ENCODE peak calls at places on chromosome 20, in four cellular contexts. A is SK-N-SH, N is A549, V is transverse colon. M is an unnamed sample.

GRCh38 chr20:48822879-48823385 is 4.9 kb downstream of the PREX1 start:
- DNase-seq in A (no peak), N (no peak), V (peak; percentile 24), M (no peak)

GRCh38 chr20:13839421-13840092 is 54.7 kb downstream of the NDUFAF5 start:
- DNase-seq in A (no peak), N (no peak), V (no peak), M (peak; percentile 79)

GRCh38 chr20:21378259-21378658 is 19.1 kb downstream of the NKX2-4 start:
- DNase-seq in A (no peak), N (no peak), V (no peak), M (no peak)

GRCh38 chr20:20010639-20011500 is 6.3 kb upstream of the NAA20 start:
- DNase-seq in A (no peak), N (peak; percentile 46), V (no peak), M (no peak)

GRCh38 chr20:50312682-50313187 is 122.1 kb downstream of the CEBPB start:
- DNase-seq in A (no peak), N (peak; percentile 86), V (peak; percentile 62), M (peak; percentile 95)

GRCh38 chr20:12575352-12576095 is 433.2 kb upstream of the SPTLC3 start:
- DNase-seq in A (no peak), N (no peak), V (peak; percentile 63), M (peak; percentile 95)

GRCh38 chr20:17969276-17969883 is 562 bp downstream of the MGME1 start:
- DNase-seq in A (peak; percentile 53), N (peak; percentile 59), V (peak; percentile 52), M (no peak)

GRCh38 chr20:57573893-57574292 is 13.0 kb downstream of the PCK1 start:
- DNase-seq in A (no peak), N (no peak), V (no peak), M (no peak)

GRCh38 chr20:11403711-11404110 is 514.0 kb upstream of the BTBD3 start:
- DNase-seq in A (no peak), N (no peak), V (no peak), M (no peak)

GRCh38 chr20:10763117-10763516 is 89.3 kb upstream of the JAG1 start:
- DNase-seq in A (no peak), N (no peak), V (no peak), M (no peak)

GRCh38 chr20:57688864-57689263 is 21.0 kb downstream of the PMEPA1 start:
- DNase-seq in A (no peak), N (no peak), V (no peak), M (no peak)

GRCh38 chr20:22341508-22341907 is 242.9 kb downstream of the FOXA2 start:
- DNase-seq in A (no peak), N (peak; percentile 64), V (no peak), M (no peak)

GRCh38 chr20:53899351-53900167 is 170.8 kb downstream of the BCAS1 start:
- DNase-seq in A (peak; percentile 38), N (peak; percentile 80), V (peak; percentile 68), M (no peak)

GRCh38 chr20:41003143-41003932 is 25.3 kb upstream of the TOP1 start:
- DNase-seq in A (no peak), N (peak; percentile 92), V (peak; percentile 77), M (no peak)

GRCh38 chr20:23425129-23425528 is 3.8 kb upstream of the NAPB start:
- DNase-seq in A (no peak), N (no peak), V (no peak), M (peak; percentile 24)

GRCh38 chr20:13058666-13059389 is 50.1 kb downstream of the SPTLC3 start:
- DNase-seq in A (no peak), N (no peak), V (no peak), M (no peak)

GRCh38 chr20:33175123-33175522 is 7.2 kb downstream of the BPIFA2 start:
- DNase-seq in A (no peak), N (no peak), V (no peak), M (no peak)

GRCh38 chr20:56430471-56430870 is 18.4 kb downstream of the CASS4 start:
- DNase-seq in A (no peak), N (no peak), V (no peak), M (no peak)

GRCh38 chr20:41185013-41185757 is 47.8 kb downstream of the PLCG1 start:
- DNase-seq in A (peak; percentile 52), N (no peak), V (no peak), M (peak; percentile 83)

GRCh38 chr20:61391812-61392520 is 139.9 kb downstream of the CDH4 start:
- DNase-seq in A (no peak), N (no peak), V (no peak), M (no peak)

GRCh38 chr20:4064118-4064962 is 49.0 kb upstream of the RNF24 start:
- DNase-seq in A (peak; percentile 68), N (peak; percentile 42), V (peak; percentile 87), M (peak; percentile 96)

GRCh38 chr20:14582855-14583254 is 245.4 kb upstream of the FLRT3 start:
- DNase-seq in A (no peak), N (peak; percentile 9), V (no peak), M (no peak)

GRCh38 chr20:37880726-37881591 is 22.0 kb upstream of the VSTM2L start:
- DNase-seq in A (peak; percentile 96), N (no peak), V (no peak), M (no peak)

DNA sequence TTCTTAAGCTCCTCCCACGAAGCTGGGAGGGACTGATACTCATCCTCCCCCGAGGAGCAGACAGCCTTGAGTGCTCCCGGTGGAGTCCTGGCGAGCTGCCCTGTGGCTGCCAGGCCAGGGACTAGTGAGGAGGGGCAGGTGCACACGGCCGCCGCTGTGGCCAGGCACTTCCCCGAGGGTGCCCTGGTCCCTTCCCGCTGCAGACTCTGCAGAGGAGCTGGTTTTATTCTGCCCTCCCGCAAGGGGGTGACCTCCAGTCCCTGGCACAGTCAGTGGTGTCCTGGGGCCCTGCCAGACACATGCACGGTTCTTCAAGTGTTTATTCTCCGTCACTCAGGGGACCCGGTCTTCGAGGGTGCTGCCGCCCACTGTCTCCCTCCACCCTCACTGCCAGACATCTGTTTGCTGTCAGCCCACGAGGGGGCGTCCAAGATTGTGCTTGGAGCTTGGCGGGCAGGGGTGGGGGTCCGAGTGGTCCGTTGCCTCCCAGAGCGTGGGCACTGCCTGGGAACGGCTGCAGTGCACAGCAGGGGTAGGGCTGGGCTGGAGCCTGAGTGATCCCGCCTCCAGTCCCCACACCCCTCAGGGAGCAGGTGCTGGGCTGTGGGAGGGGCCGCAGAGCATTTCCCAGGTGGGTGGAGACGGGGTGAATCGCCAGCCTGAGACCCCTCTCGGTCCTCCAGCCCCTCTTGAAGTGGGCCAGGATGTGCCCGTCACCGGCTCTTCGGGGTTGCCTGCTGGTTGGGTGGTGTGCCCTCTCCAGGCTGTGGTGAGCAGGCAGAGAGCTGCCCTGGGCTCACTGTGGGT is 3.1 kb upstream of the CABLES2 start:
- DNase-seq in A (peak; percentile 92), N (peak; percentile 51), V (peak; percentile 73), M (no peak)
- H3K4me1 ChIP-seq in A (peaks cover 44% of the 10 kb centered on the region), N (peaks cover 21% of the 10 kb centered on the region), V (peaks cover 79% of the 10 kb centered on the region), M (peaks cover 38% of the 10 kb centered on the region)

GRCh38 chr20:45049438-45049837 is 51.5 kb downstream of the KCNS1 start:
- DNase-seq in A (no peak), N (no peak), V (no peak), M (no peak)
- H3K27ac ChIP-seq in A (no peak overlapping the region), N (no peak overlapping the region), V (no peak overlapping the region), M (no peak overlapping the region)

DNA sequence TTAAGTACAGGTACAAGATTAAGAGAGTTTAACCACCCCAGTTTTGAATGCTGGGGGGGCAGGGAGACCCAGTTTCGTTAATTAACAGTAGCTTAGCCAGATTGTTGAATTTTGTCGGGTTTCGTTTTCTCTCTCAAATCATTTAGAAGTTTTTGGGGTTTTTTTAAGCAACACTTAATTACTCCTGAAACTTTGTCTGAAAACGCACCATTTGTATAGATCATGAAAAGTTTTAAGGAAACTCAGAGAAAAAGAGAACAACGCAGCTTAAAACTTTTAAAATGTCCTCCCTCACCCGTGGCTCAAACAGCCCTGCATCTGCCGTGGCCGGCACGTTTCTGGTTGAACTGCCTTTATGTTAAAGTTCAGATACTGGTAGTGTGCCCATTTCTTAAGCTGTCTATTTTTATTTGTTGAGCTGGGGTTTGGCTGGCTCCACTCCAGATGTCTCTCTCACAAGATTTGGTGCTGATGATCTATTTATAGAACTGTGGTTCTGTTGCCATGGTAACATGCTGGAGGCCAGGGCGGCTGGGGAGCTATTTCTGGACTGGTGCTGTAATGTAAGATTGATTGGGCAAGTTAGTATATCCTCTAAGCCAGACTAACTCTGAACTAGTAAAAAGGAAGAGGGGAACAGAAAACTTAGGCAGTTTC is 55.1 kb downstream of the GNAS start:
- DNase-seq in A (peak; percentile 64), N (peak; percentile 72), V (peak; percentile 83), M (peak; percentile 96)
- TF ChIP-seq EP300 in A (peak; percentile 39), N (no peak), V (no peak), M (no peak)

GRCh38 chr20:47334022-47334551 is 22.4 kb downstream of the ZMYND8 start:
- DNase-seq in A (no peak), N (peak; percentile 91), V (peak; percentile 47), M (no peak)

GRCh38 chr20:47328841-47329448 is 27.6 kb downstream of the ZMYND8 start:
- DNase-seq in A (no peak), N (no peak), V (peak; percentile 53), M (no peak)

GRCh38 chr20:47330071-47330470 is 26.4 kb downstream of the ZMYND8 start:
- DNase-seq in A (no peak), N (peak; percentile 41), V (no peak), M (no peak)

GRCh38 chr20:47332381-47333206 is 23.9 kb downstream of the ZMYND8 start:
- DNase-seq in A (no peak), N (no peak), V (no peak), M (no peak)

DNA sequence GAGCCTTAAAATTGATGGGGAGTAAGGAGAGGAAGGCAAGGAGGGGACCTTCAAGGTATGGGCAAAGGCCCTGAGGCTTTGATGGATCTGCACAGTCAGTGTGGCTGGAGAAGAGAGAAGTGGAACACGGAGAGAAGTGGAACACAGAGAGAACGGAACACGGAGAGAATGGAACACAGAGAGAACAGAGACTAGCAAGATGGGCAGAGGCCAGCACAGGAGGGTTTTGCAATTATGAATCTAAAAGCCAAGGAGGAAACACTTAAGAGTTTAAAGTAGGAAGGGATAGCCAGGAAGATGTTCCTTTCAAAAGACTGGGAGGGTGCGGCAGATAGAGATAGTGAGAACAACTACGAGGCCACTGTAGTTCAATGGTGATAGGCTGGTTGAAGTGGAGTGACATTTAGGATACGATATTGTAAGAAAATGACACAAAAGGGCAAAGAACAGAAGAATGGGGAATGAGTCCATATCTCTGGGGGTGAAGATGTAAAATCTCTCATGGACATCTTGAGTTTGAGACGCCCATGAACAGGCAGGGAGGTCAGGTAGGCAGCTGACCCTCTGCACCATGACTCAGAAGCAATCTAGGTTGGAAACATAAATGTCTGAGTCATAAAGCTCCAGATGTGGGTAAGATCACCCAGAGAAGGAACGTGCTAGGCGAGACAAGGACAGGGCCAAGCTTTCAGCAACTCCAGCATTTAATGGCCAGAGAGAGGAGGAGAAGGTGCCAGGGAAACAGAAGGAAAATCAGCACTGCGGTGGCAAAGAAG is 25.4 kb downstream of the ZMYND8 start:
- DNase-seq in A (no peak), N (peak; percentile 87), V (peak; percentile 51), M (no peak)
- H3K4me1 ChIP-seq in A (peaks cover 23% of the 10 kb centered on the region), N (peaks cover 90% of the 10 kb centered on the region), V (peaks cover 91% of the 10 kb centered on the region), M (peaks cover 100% of the 10 kb centered on the region)

M was measured in esophagus muscularis mucosa.